ENCODE peak calls at places on chromosomes 1 and 21, in seven cellular contexts. F is kidney, G is astrocyte, W is GM23338, U is thoracic aorta, O is trophoblast cell, I is heart right ventricle. Q is an unnamed sample.

GRCh38 chr1:92291372-92291999 is 7.3 kb downstream of the GLMN start:
- DNase-seq in F (no peak), G (peak; percentile 42), W (peak; percentile 79), U (no peak), O (peak; percentile 86), I (no peak), Q (no peak)

GRCh38 chr1:160128636-160129035 is 13.1 kb downstream of the ATP1A2 start:
- DNase-seq in F (peak; percentile 35), G (no peak), W (no peak), U (no peak), O (no peak), I (no peak), Q (no peak)

GRCh38 chr1:151568626-151569088 is 28.5 kb downstream of the TUFT1 start:
- DNase-seq in F (no peak), G (no peak), W (no peak), U (no peak), O (no peak), I (no peak), Q (peak; percentile 38)

GRCh38 chr1:48841466-48841865 is 64.8 kb upstream of the BEND5 start:
- DNase-seq in F (no peak), G (no peak), W (no peak), U (no peak), O (no peak), I (no peak), Q (no peak)

GRCh38 chr1:110012100-110012499 is 22.3 kb upstream of the STRIP1 start:
- DNase-seq in F (no peak), G (no peak), W (no peak), U (no peak), O (no peak), I (no peak), Q (no peak)

GRCh38 chr1:234437423-234438171 is 41.4 kb downstream of the TARBP1 start:
- DNase-seq in F (no peak), G (peak; percentile 31), W (no peak), U (no peak), O (no peak), I (peak; percentile 13), Q (no peak)

GRCh38 chr1:217014066-217014465 is 290.8 kb upstream of the ESRRG start:
- DNase-seq in F (no peak), G (no peak), W (no peak), U (no peak), O (no peak), I (no peak), Q (no peak)

GRCh38 chr1:180002437-180002836 is 47.8 kb downstream of the CEP350 start:
- DNase-seq in F (no peak), G (peak; percentile 8), W (no peak), U (no peak), O (no peak), I (no peak), Q (no peak)

GRCh38 chr1:211323156-211324063 is 3.2 kb upstream of the TRAF5 start:
- DNase-seq in F (no peak), G (no peak), W (peak; percentile 85), U (peak; percentile 33), O (peak; percentile 63), I (peak; percentile 28), Q (peak; percentile 74)

GRCh38 chr21:17782051-17782450 is 37.1 kb downstream of the C21orf91 start:
- DNase-seq in F (no peak), G (no peak), W (peak; percentile 5), U (no peak), O (peak; percentile 31), I (no peak), Q (no peak)

GRCh38 chr1:209190591-209191241 is 392.8 kb upstream of the CAMK1G start:
- DNase-seq in F (peak; percentile 68), G (peak; percentile 20), W (peak; percentile 93), U (no peak), O (peak; percentile 72), I (peak; percentile 23), Q (no peak)

GRCh38 chr1:230879781-230880180 is 11.5 kb upstream of the C1orf198 start:
- DNase-seq in F (no peak), G (no peak), W (no peak), U (no peak), O (no peak), I (no peak), Q (no peak)

GRCh38 chr1:25556132-25556670 is 12.8 kb downstream of the LDLRAP1 start:
- DNase-seq in F (no peak), G (no peak), W (no peak), U (no peak), O (no peak), I (no peak), Q (no peak)

GRCh38 chr1:184569106-184569505 is 182.3 kb downstream of the C1orf21 start:
- DNase-seq in F (no peak), G (no peak), W (no peak), U (no peak), O (no peak), I (no peak), Q (no peak)

GRCh38 chr1:184567016-184567415 is 180.2 kb downstream of the C1orf21 start:
- DNase-seq in F (no peak), G (no peak), W (no peak), U (no peak), O (peak; percentile 95), I (no peak), Q (no peak)

GRCh38 chr1:184563308-184563707 is 176.5 kb downstream of the C1orf21 start:
- DNase-seq in F (no peak), G (no peak), W (no peak), U (no peak), O (peak; percentile 55), I (no peak), Q (no peak)

GRCh38 chr1:184567648-184568047 is 180.8 kb downstream of the C1orf21 start:
- DNase-seq in F (no peak), G (peak; percentile 86), W (no peak), U (no peak), O (peak; percentile 98), I (no peak), Q (no peak)

DNA sequence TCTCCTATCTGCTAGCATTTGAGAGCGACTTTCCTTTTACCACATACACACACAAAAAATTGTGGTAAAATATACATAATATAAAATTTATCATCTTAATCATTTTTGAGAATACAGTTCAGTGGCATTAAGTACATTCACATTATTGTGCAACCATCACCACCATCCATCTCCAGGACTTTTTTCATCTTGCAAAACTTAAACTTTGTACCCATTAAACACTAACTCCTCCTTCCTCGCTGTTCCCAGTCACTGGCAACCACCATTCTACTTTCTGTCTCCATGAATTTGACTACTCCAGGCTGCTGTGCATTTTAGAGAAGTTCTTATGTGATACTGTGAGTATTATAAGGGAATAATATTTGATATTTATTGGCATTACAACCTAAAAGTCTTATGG is 181.3 kb downstream of the C1orf21 start:
- DNase-seq in F (no peak), G (no peak), W (no peak), U (no peak), O (no peak), I (no peak), Q (no peak)
- H3K4me1 ChIP-seq in F (no peaks in the 10 kb centered on the region), G (peaks cover 3% of the 10 kb centered on the region), W (no peaks in the 10 kb centered on the region), U (peaks cover 7% of the 10 kb centered on the region), O (peaks cover 19% of the 10 kb centered on the region), I (peaks cover under 1% of the 10 kb centered on the region), Q (peaks cover 6% of the 10 kb centered on the region)

DNA sequence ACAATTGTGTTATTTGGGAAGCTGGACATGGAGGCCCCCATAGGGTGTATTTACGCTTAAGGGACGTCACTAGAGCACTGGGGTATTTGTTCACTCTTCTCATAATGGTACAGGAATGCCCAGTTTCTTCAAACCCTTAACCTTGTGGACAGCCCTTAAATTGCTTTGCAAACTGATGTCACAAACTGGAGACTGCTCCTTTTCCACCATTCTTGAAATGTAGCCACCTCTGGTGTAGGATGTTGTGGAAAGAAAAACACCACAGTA is 993 bp downstream of the UBAP2L start:
- DNase-seq in F (no peak), G (peak; percentile 78), W (peak; percentile 16), U (no peak), O (peak; percentile 61), I (no peak), Q (no peak)
- H3K4me3 ChIP-seq in F (peak overlapping the region; percentile 62), G (peak overlapping the region; percentile 82), W (peak overlapping the region; percentile 75), U (peak overlapping the region; percentile 97), O (peak overlapping the region; percentile 89), I (peak overlapping the region; percentile 83), Q (peak overlapping the region; percentile 77)

GRCh38 chr1:223344491-223344890 is 19.5 kb downstream of the SUSD4 start:
- DNase-seq in F (no peak), G (no peak), W (no peak), U (no peak), O (no peak), I (no peak), Q (no peak)
- H3K4me1 ChIP-seq in F (peaks cover 6% of the 10 kb centered on the region), G (peaks cover 6% of the 10 kb centered on the region), W (no peaks in the 10 kb centered on the region), U (peaks cover 14% of the 10 kb centered on the region), O (peaks cover 9% of the 10 kb centered on the region), I (peaks cover 18% of the 10 kb centered on the region), Q (no peaks in the 10 kb centered on the region)

GRCh38 chr21:34075099-34075425 is 1.7 kb downstream of the MRPS6 start:
- DNase-seq in F (no peak), G (no peak), W (no peak), U (no peak), O (no peak), I (no peak), Q (no peak)
- H3K4me3 ChIP-seq in F (peak overlapping the region; percentile 78), G (peak overlapping the region; percentile 81), W (peak overlapping the region; percentile 88), U (peak overlapping the region; percentile 86), O (no peak overlapping the region), I (no peak overlapping the region), Q (peak overlapping the region; percentile 59)

DNA sequence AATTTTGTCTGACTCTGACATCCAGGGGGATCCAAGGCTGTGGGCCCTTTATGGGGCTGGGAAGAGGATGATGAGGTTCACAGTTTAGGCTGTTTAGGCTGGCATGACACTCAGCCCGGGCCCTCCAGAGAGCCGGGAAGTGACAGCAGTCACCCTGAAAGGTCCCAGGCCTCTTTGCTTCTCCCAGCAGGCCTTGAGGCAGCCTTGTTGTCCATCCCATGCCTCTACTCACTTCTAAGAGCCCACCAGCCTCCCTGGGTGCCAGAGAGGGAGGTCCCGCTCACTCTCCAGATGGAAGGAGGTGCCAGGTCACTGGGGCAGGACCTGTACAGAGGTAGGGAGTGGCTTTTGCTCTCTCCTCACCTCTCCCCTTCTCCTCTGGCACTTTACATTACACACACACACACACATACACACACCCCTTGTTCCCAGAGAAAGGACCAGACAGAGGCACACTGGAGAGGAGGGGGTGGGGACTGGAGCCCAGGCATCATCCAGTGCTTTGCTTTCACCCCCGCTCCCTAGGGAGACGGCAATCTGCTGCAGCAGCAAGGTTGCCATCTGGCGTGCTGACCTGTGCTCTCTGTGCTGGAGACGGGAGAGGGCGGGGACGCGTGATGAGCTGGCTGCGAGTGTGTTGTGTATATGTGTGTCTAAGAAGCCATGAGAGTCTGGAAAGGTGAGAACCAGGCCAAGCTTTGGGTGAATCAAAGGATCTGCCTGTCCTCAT is 4.6 kb downstream of the KLHDC8A start:
- DNase-seq in F (no peak), G (no peak), W (peak; percentile 64), U (no peak), O (no peak), I (no peak), Q (peak; percentile 75)
- H3K4me1 ChIP-seq in F (no peaks in the 10 kb centered on the region), G (peaks cover 21% of the 10 kb centered on the region), W (peaks cover 84% of the 10 kb centered on the region), U (peaks cover 21% of the 10 kb centered on the region), O (peaks cover 5% of the 10 kb centered on the region), I (no peaks in the 10 kb centered on the region), Q (no peaks in the 10 kb centered on the region)